ENCODE peak calls at places on chromosomes 6 and 20, in ten cellular contexts. O is HCT116, E is kidney epithelial cell, J is IMR-90, I is AG09309, A is AG10803, S is heart right ventricle, M is stomach, H is fibroblast of mammary gland, T is lower lobe of right lung. X is an unnamed sample.

GRCh38 chr6:160974304-160974771 is 17.2 kb upstream of the MAP3K4 start:
- DNase-seq in O (no peak), E (peak), J (peak), I (peak), A (peak), S (peak), M (no peak), H (peak), T (no peak), X (peak)

GRCh38 chr6:56714982-56715456 is 72.3 kb upstream of the DST start:
- DNase-seq in O (peak), E (peak), J (peak), I (no peak), A (peak), S (no peak), M (no peak), H (peak), T (no peak), X (no peak)

GRCh38 chr20:37729452-37729851 is 35.6 kb downstream of the CTNNBL1 start:
- DNase-seq in O (no peak), E (no peak), J (no peak), I (no peak), A (no peak), S (no peak), M (no peak), H (no peak), T (no peak), X (no peak)

GRCh38 chr6:70337379-70338073 is 34.6 kb upstream of the COL9A1 start:
- DNase-seq in O (no peak), E (no peak), J (no peak), I (no peak), A (no peak), S (no peak), M (no peak), H (no peak), T (no peak), X (no peak)

GRCh38 chr20:2246081-2246491 is 49.7 kb upstream of the TGM3 start:
- DNase-seq in O (no peak), E (no peak), J (no peak), I (no peak), A (peak), S (no peak), M (no peak), H (no peak), T (no peak), X (no peak)

GRCh38 chr20:11101243-11101642 is 427.4 kb upstream of the JAG1 start:
- DNase-seq in O (no peak), E (no peak), J (peak), I (no peak), A (no peak), S (no peak), M (no peak), H (peak), T (no peak), X (no peak)

GRCh38 chr6:134850906-134851305 is 99.0 kb downstream of the ALDH8A1 start:
- DNase-seq in O (no peak), E (no peak), J (no peak), I (no peak), A (peak), S (no peak), M (no peak), H (peak), T (no peak), X (no peak)

GRCh38 chr20:46169245-46170171 is 51.4 kb downstream of the CD40 start:
- DNase-seq in O (no peak), E (no peak), J (no peak), I (no peak), A (no peak), S (no peak), M (no peak), H (no peak), T (no peak), X (no peak)

GRCh38 chr6:101393291-101394251 is at the start of gene GRIK2:
- DNase-seq in O (no peak), E (no peak), J (peak), I (no peak), A (peak), S (peak), M (no peak), H (peak), T (no peak), X (no peak)

GRCh38 chr6:126897779-126898178 is 220.7 kb upstream of the RSPO3 start:
- DNase-seq in O (no peak), E (no peak), J (no peak), I (no peak), A (no peak), S (no peak), M (no peak), H (no peak), T (no peak), X (no peak)

GRCh38 chr6:74749211-74750142 is 456.4 kb downstream of the COL12A1 start:
- DNase-seq in O (no peak), E (no peak), J (no peak), I (peak), A (peak), S (no peak), M (no peak), H (no peak), T (no peak), X (no peak)

GRCh38 chr6:46044876-46045617 is 29.4 kb upstream of the CLIC5 start:
- DNase-seq in O (peak), E (peak), J (peak), I (peak), A (peak), S (no peak), M (peak), H (peak), T (no peak), X (no peak)

GRCh38 chr6:166360243-166361079 is 18.1 kb upstream of the SFT2D1 start:
- DNase-seq in O (no peak), E (no peak), J (peak), I (no peak), A (peak), S (no peak), M (no peak), H (peak), T (no peak), X (no peak)

GRCh38 chr6:52227495-52227894 is 16.8 kb downstream of the IL17F start:
- DNase-seq in O (no peak), E (no peak), J (peak), I (no peak), A (no peak), S (no peak), M (no peak), H (peak), T (no peak), X (no peak)

GRCh38 chr6:22601941-22602340 is 32.6 kb downstream of the HDGFL1 start:
- DNase-seq in O (no peak), E (no peak), J (no peak), I (no peak), A (no peak), S (no peak), M (no peak), H (no peak), T (no peak), X (no peak)

GRCh38 chr20:47411161-47411560 is 54.7 kb upstream of the ZMYND8 start:
- DNase-seq in O (no peak), E (no peak), J (no peak), I (no peak), A (no peak), S (no peak), M (no peak), H (no peak), T (no peak), X (no peak)

GRCh38 chr6:10771371-10771894 is 23.8 kb downstream of the TMEM14B start:
- DNase-seq in O (no peak), E (no peak), J (no peak), I (no peak), A (no peak), S (no peak), M (no peak), H (no peak), T (no peak), X (no peak)

GRCh38 chr6:27091661-27092315 is 155.7 kb upstream of the PRSS16 start:
- DNase-seq in O (peak), E (peak), J (peak), I (peak), A (peak), S (no peak), M (no peak), H (peak), T (no peak), X (peak)

GRCh38 chr6:46221221-46221793 is 50.5 kb upstream of the ENPP5 start:
- DNase-seq in O (peak), E (peak), J (peak), I (peak), A (peak), S (no peak), M (no peak), H (peak), T (no peak), X (no peak)

GRCh38 chr20:35854697-35855434 is 83.1 kb downstream of the PHF20 start:
- DNase-seq in O (no peak), E (no peak), J (peak), I (peak), A (peak), S (no peak), M (no peak), H (peak), T (no peak), X (no peak)

GRCh38 chr6:36592221-36592655 is 1.9 kb upstream of the SRSF3 start:
- DNase-seq in O (no peak), E (no peak), J (no peak), I (no peak), A (no peak), S (no peak), M (no peak), H (no peak), T (no peak), X (no peak)

GRCh38 chr6:166446567-166447065 is 63.9 kb upstream of the MPC1 start:
- DNase-seq in O (no peak), E (no peak), J (peak), I (no peak), A (no peak), S (no peak), M (peak), H (no peak), T (no peak), X (no peak)

GRCh38 chr6:7691021-7691420 is 34.9 kb upstream of the BMP6 start:
- DNase-seq in O (no peak), E (no peak), J (no peak), I (no peak), A (no peak), S (no peak), M (no peak), H (no peak), T (no peak), X (no peak)

GRCh38 chr6:139249387-139249786 is 42.4 kb downstream of the TXLNB start:
- DNase-seq in O (no peak), E (no peak), J (no peak), I (no peak), A (no peak), S (no peak), M (no peak), H (no peak), T (no peak), X (no peak)

GRCh38 chr6:36834576-36835293 is 4.5 kb downstream of the CPNE5 start:
- DNase-seq in O (no peak), E (no peak), J (no peak), I (no peak), A (no peak), S (no peak), M (no peak), H (no peak), T (no peak), X (no peak)

GRCh38 chr6:132511836-132512230 is 1.1 kb downstream of the STX7 start:
- DNase-seq in O (no peak), E (no peak), J (no peak), I (no peak), A (no peak), S (no peak), M (no peak), H (no peak), T (no peak), X (no peak)

GRCh38 chr6:144786825-144787224 is 501.7 kb downstream of the UTRN start:
- DNase-seq in O (no peak), E (no peak), J (no peak), I (no peak), A (no peak), S (no peak), M (no peak), H (no peak), T (no peak), X (no peak)

GRCh38 chr6:166253277-166254229 is 54.6 kb downstream of the PRR18 start:
- DNase-seq in O (no peak), E (no peak), J (no peak), I (no peak), A (no peak), S (no peak), M (no peak), H (no peak), T (peak), X (no peak)

GRCh38 chr6:71043902-71044301 is 87.0 kb upstream of the B3GAT2 start:
- DNase-seq in O (no peak), E (no peak), J (peak), I (no peak), A (no peak), S (no peak), M (no peak), H (peak), T (no peak), X (no peak)

GRCh38 chr20:41734506-41734945 is 116.3 kb upstream of the CHD6 start:
- DNase-seq in O (peak), E (no peak), J (peak), I (no peak), A (peak), S (no peak), M (peak), H (peak), T (peak), X (no peak)

GRCh38 chr6:56730663-56731529 is 88.2 kb upstream of the DST start:
- DNase-seq in O (no peak), E (no peak), J (peak), I (peak), A (peak), S (no peak), M (no peak), H (peak), T (no peak), X (no peak)

GRCh38 chr6:68559052-68559451 is 76.0 kb upstream of the ADGRB3 start:
- DNase-seq in O (no peak), E (no peak), J (no peak), I (no peak), A (no peak), S (no peak), M (no peak), H (no peak), T (no peak), X (no peak)

GRCh38 chr20:49412254-49412653 is 70.2 kb downstream of the KCNB1 start:
- DNase-seq in O (no peak), E (no peak), J (no peak), I (no peak), A (no peak), S (no peak), M (no peak), H (no peak), T (no peak), X (no peak)

GRCh38 chr6:118776607-118777549 is 117.1 kb upstream of the ASF1A start:
- DNase-seq in O (peak), E (peak), J (peak), I (peak), A (peak), S (no peak), M (peak), H (peak), T (no peak), X (peak)

GRCh38 chr6:3405679-3406078 is 51.2 kb downstream of the SLC22A23 start:
- DNase-seq in O (no peak), E (no peak), J (peak), I (peak), A (peak), S (no peak), M (no peak), H (peak), T (no peak), X (no peak)

GRCh38 chr6:121951918-121952379 is 447.5 kb upstream of the HSF2 start:
- DNase-seq in O (no peak), E (no peak), J (peak), I (peak), A (peak), S (no peak), M (no peak), H (peak), T (no peak), X (peak)

GRCh38 chr20:56217820-56218219 is 30.7 kb upstream of the MC3R start:
- DNase-seq in O (no peak), E (no peak), J (no peak), I (no peak), A (no peak), S (no peak), M (no peak), H (no peak), T (no peak), X (no peak)

GRCh38 chr20:63494084-63494419 is 4.8 kb downstream of the EEF1A2 start:
- DNase-seq in O (no peak), E (no peak), J (no peak), I (no peak), A (no peak), S (no peak), M (no peak), H (no peak), T (no peak), X (no peak)

GRCh38 chr20:63492518-63492917 is 6.4 kb downstream of the EEF1A2 start:
- DNase-seq in O (no peak), E (no peak), J (no peak), I (no peak), A (no peak), S (no peak), M (no peak), H (no peak), T (no peak), X (no peak)

GRCh38 chr20:63494420-63495166 is 4.3 kb downstream of the EEF1A2 start:
- DNase-seq in O (no peak), E (no peak), J (no peak), I (no peak), A (no peak), S (no peak), M (no peak), H (no peak), T (no peak), X (no peak)

GRCh38 chr20:63492982-63493381 is 5.9 kb downstream of the EEF1A2 start:
- DNase-seq in O (no peak), E (no peak), J (no peak), I (no peak), A (no peak), S (no peak), M (no peak), H (no peak), T (no peak), X (no peak)

DNA sequence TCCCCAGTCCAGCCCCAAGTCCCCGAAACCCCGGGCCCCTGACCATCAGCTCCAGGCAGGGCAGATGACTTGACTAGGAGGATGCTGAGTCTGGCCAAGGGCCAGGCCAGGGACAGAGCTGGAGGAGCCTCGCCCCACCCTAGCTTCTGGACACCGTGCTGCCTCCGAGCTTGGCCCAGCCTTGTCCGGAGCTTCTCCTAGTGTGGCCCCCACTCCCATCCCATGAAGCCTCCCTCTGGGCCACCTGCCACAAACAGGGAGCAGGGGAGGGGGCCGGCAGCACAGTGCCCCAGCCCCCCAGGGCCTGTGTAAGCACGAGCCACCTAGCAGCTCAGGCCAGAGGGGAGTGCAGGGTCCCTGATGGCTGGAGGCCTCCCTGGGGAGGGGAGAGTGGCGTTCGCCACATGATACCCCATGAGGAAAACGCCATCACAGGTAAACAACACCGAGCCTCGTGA is 5.3 kb downstream of the EEF1A2 start:
- DNase-seq in O (no peak), E (no peak), J (no peak), I (no peak), A (no peak), S (no peak), M (no peak), H (no peak), T (no peak), X (no peak)
- H3K4me3 ChIP-seq in O (no peak), E (no peak), J (no peak), I (no peak), A (no peak), S (no peak), M (no peak), H (no peak), T (no peak), X (no peak)

DNA sequence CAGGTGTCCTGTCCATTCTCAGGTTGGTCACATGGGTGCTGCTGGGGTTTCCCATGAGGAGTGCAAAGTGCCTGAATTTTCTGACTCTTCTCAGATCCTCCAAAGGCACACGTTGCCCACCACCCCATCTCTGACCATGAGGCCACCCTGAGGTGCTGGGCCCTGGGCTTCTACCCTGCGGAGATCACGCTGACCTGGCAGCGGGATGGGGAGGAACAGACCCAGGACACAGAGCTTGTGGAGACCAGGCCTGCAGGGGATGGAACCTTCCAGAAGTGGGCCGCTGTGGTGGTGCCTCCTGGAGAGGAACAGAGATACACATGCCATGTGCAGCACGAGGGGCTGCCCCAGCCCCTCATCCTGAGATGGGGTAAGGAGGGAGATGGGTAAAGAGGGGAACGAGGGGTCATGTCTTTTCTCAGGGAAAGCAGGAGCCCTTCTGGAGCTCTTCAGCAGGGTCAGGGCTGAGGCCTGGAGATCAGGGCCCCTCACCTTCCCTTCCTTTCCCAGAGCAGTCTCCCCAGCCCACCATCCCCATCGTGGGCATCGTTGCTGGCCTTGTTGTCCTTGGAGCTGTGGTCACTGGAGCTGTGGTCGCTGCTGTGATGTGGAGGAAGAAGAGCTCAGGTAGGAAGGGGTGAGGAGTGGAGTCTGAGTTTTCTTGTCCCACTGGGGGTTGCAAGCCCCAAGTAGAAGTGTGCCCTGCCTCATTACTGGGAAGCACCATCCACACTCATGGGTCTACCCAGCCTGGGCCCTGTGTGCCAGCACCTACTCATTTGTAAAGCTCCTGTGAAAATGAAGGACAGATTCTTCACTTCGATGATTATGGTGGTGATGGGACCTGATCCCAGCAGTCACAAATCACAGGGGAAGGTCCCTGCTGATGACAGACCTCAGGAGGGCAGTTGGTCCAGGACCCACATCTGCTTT is 2.0 kb downstream of the HLA-F start:
- DNase-seq in O (no peak), E (no peak), J (no peak), I (no peak), A (no peak), S (no peak), M (no peak), H (no peak), T (no peak), X (no peak)
- H3K4me3 ChIP-seq in O (no peak), E (no peak), J (no peak), I (no peak), A (no peak), S (peak), M (no peak), H (no peak), T (peak), X (no peak)

GRCh38 chr6:44485601-44486000 is 98.1 kb downstream of the CDC5L start:
- DNase-seq in O (no peak), E (no peak), J (no peak), I (no peak), A (no peak), S (no peak), M (no peak), H (no peak), T (no peak), X (no peak)
- H3K4me3 ChIP-seq in O (no peak), E (no peak), J (no peak), I (no peak), A (no peak), S (no peak), M (no peak), H (no peak), T (no peak), X (no peak)

DNA sequence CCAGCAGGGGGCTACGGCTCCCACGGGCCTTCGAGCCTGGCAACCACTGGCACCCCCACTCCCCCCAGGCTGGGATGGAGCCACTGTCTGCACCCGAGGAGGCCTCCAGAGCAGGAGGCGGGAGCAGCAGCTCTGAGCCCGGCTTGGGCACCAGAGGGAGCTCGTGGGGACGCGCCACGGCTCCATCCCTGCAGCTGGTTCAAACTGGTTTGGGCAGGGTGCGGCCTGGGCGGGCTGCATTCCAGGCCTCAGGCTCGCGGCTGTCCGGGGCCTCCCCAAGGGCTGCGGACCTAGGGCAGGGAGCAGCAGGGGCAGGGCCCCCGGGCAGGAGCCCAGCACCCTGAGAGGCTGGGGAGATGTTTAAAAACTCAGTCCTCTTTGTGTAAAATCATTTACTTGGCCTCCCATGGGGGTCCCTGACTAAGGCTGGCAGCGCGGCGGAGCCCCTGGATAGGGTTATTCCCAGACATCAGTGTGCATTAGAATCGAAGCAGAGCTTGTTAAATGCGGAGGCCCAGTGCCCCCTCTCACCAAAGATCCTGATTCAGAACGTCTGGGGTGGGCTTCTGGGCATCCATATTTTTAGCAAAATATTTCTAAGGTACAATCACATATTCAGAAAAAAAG is 4.1 kb upstream of the BCAS4 start:
- DNase-seq in O (peak), E (peak), J (peak), I (peak), A (peak), S (peak), M (peak), H (peak), T (peak), X (peak)
- H3K4me3 ChIP-seq in O (peak), E (no peak), J (no peak), I (no peak), A (no peak), S (peak), M (peak), H (no peak), T (peak), X (no peak)